ENCODE peak calls at places on chromosomes 6 and 20, in seven cellular contexts. I is WTC11, G is nephron progenitor cell, V is progenitor cell of endocrine pancreas, B is transverse colon, U is colonic mucosa, H is left lung. J is an unnamed sample.

GRCh38 chr6:170294813-170295518 is 4.1 kb upstream of the DLL1 start:
- DNase-seq in V (no peak), I (no peak), H (no peak), B (no peak), U (no peak), G (no peak), J (no peak)

GRCh38 chr6:106421491-106421890 is 61.0 kb downstream of the CRYBG1 start:
- DNase-seq in H (no peak), I (no peak), G (no peak), U (no peak), V (no peak), B (no peak), J (no peak)

GRCh38 chr20:48822879-48823385 is 4.9 kb downstream of the PREX1 start:
- DNase-seq in V (no peak), I (no peak), H (no peak), B (peak; percentile 24), G (no peak), U (no peak), J (no peak)

GRCh38 chr6:167968091-167968490 is 29.4 kb upstream of the KIF25 start:
- DNase-seq in B (peak; percentile 59), G (peak; percentile 46), V (no peak), I (peak; percentile 83), U (peak; percentile 73), H (no peak), J (no peak)

GRCh38 chr6:147974376-147974775 is 368.3 kb upstream of the SASH1 start:
- DNase-seq in B (no peak), U (no peak), H (no peak), G (no peak), I (no peak), V (no peak), J (no peak)

GRCh38 chr20:50931306-50932015 is at the start of gene ADNP:
- DNase-seq in H (peak; percentile 93), V (peak; percentile 82), U (peak; percentile 94), B (peak; percentile 92), I (peak; percentile 89), G (peak; percentile 87), J (peak; percentile 90)

GRCh38 chr6:30238178-30238795 is 25.1 kb upstream of the TRIM26 start:
- DNase-seq in V (no peak), G (no peak), B (no peak), I (peak; percentile 27), H (no peak), U (no peak), J (no peak)

GRCh38 chr20:63188641-63189321 is 27.1 kb downstream of the YTHDF1 start:
- DNase-seq in I (no peak), U (no peak), H (peak; percentile 69), G (no peak), V (no peak), B (no peak), J (no peak)

GRCh38 chr6:71349395-71349794 is 60.8 kb downstream of the OGFRL1 start:
- DNase-seq in U (no peak), G (no peak), V (no peak), H (no peak), B (no peak), I (no peak), J (no peak)

GRCh38 chr6:71808865-71809264 is 77.5 kb upstream of the RIMS1 start:
- DNase-seq in I (no peak), G (no peak), U (no peak), V (no peak), H (no peak), B (no peak), J (no peak)

GRCh38 chr6:50845499-50846108 is 26.9 kb downstream of the TFAP2B start:
- DNase-seq in B (no peak), U (no peak), I (peak; percentile 54), H (peak; percentile 61), V (no peak), G (no peak), J (no peak)

GRCh38 chr20:55538261-55538908 is 466.9 kb downstream of the CBLN4 start:
- DNase-seq in G (no peak), H (no peak), V (no peak), B (no peak), I (no peak), U (no peak), J (no peak)

GRCh38 chr20:19070681-19071441 is 141.6 kb upstream of the SLC24A3 start:
- DNase-seq in H (no peak), I (no peak), B (no peak), V (no peak), U (no peak), G (no peak), J (no peak)

GRCh38 chr6:7479801-7480266 is 61.6 kb upstream of the DSP start:
- DNase-seq in G (no peak), H (no peak), U (peak; percentile 79), V (no peak), I (no peak), B (peak; percentile 66), J (no peak)

GRCh38 chr6:2157441-2158127 is 87.8 kb downstream of the GMDS start:
- DNase-seq in H (no peak), V (no peak), B (no peak), I (no peak), U (no peak), G (no peak), J (no peak)

GRCh38 chr6:17725083-17725482 is 18.4 kb upstream of the NUP153 start:
- DNase-seq in V (no peak), H (no peak), B (peak; percentile 21), U (peak; percentile 32), G (peak; percentile 52), I (peak; percentile 77), J (peak; percentile 68)

GRCh38 chr6:11042025-11042749 is 1.9 kb downstream of the ELOVL2 start:
- DNase-seq in I (no peak), V (no peak), G (no peak), U (no peak), H (no peak), B (no peak), J (no peak)

GRCh38 chr6:94323853-94324252 is 904.5 kb upstream of the EPHA7 start:
- DNase-seq in H (no peak), V (no peak), G (no peak), U (no peak), I (peak; percentile 21), B (no peak), J (no peak)

GRCh38 chr6:112037783-112038216 is 16.1 kb upstream of the CCN6 start:
- DNase-seq in I (no peak), U (peak; percentile 38), V (no peak), B (peak; percentile 40), H (no peak), G (no peak), J (peak; percentile 54)

GRCh38 chr20:49507741-49508434 is 25.4 kb upstream of the KCNB1 start:
- DNase-seq in I (no peak), U (no peak), G (no peak), V (no peak), B (no peak), H (peak; percentile 76), J (no peak)

GRCh38 chr6:30263734-30264133 is 50.5 kb upstream of the TRIM26 start:
- DNase-seq in G (no peak), V (no peak), B (no peak), I (no peak), H (no peak), U (no peak), J (no peak)

GRCh38 chr20:47024461-47024937 is 129.9 kb downstream of the EYA2 start:
- DNase-seq in U (no peak), G (peak; percentile 36), I (no peak), V (no peak), B (no peak), H (no peak), J (no peak)

GRCh38 chr20:21503345-21503744 is 10.5 kb downstream of the NKX2-2 start:
- DNase-seq in G (no peak), I (no peak), H (peak; percentile 49), U (no peak), V (no peak), B (no peak), J (no peak)

GRCh38 chr6:12648171-12648570 is 68.4 kb upstream of the PHACTR1 start:
- DNase-seq in H (no peak), V (no peak), G (no peak), U (no peak), I (no peak), B (no peak), J (no peak)

GRCh38 chr6:142903806-142904205 is 41.2 kb downstream of the HIVEP2 start:
- DNase-seq in B (no peak), H (no peak), U (no peak), I (no peak), V (no peak), G (no peak), J (no peak)

GRCh38 chr6:75272145-75272840 is 12.3 kb downstream of the TMEM30A start:
- DNase-seq in G (no peak), V (no peak), U (no peak), I (no peak), B (no peak), H (no peak), J (no peak)

GRCh38 chr20:54075322-54075721 is 4.9 kb upstream of the BCAS1 start:
- DNase-seq in H (no peak), B (no peak), V (no peak), G (no peak), U (no peak), I (no peak), J (no peak)
- TF ChIP-seq CTCF in H (no peak), B (no peak), V (no peak), G (no peak), U (no peak), I (no peak), J (no peak)

GRCh38 chr6:109690740-109691687 is at the start of the genes AK9 and FIG4:
- DNase-seq in B (peak; percentile 97), V (peak; percentile 85), U (peak; percentile 98), G (peak; percentile 93), H (peak; percentile 98), I (peak; percentile 96), J (peak; percentile 92)
- TF ChIP-seq CTCF in B (no peak), V (peak; percentile 36), U (no peak), G (no peak), H (no peak), I (no peak), J (peak; percentile 42)

GRCh38 chr6:40588480-40588879 is 1.3 kb upstream of the LRFN2 start:
- DNase-seq in H (no peak), V (no peak), G (no peak), B (no peak), I (no peak), U (no peak), J (no peak)

GRCh38 chr6:40588070-40588384 is 863 bp upstream of the LRFN2 start:
- DNase-seq in U (no peak), G (no peak), H (no peak), I (no peak), V (no peak), B (no peak), J (no peak)

GRCh38 chr6:40586800-40587201 is 363 bp downstream of the LRFN2 start:
- DNase-seq in G (peak; percentile 46), I (no peak), V (no peak), B (no peak), U (peak; percentile 19), H (no peak), J (no peak)

GRCh38 chr6:40586369-40586768 is 795 bp downstream of the LRFN2 start:
- DNase-seq in V (no peak), I (peak; percentile 16), G (peak; percentile 14), U (peak; percentile 20), B (no peak), H (no peak), J (no peak)

GRCh38 chr6:40587240-40588069 is at the start of gene LRFN2:
- DNase-seq in B (peak; percentile 76), H (peak; percentile 89), G (peak; percentile 92), I (peak; percentile 86), U (peak; percentile 75), V (peak; percentile 84), J (peak; percentile 58)
- TF ChIP-seq CTCF in B (peak; percentile 65), H (peak; percentile 44), G (peak; percentile 58), I (peak; percentile 59), U (peak; percentile 53), V (peak; percentile 64), J (peak; percentile 71)

GRCh38 chr6:37732688-37733087 is 35.0 kb upstream of the MDGA1 start:
- DNase-seq in H (no peak), B (no peak), G (no peak), U (no peak), V (no peak), I (peak; percentile 55), J (no peak)
- TF ChIP-seq CTCF in H (no peak), B (no peak), G (no peak), U (no peak), V (no peak), I (peak; percentile 24), J (no peak)

J was measured in left ventricle myocardium inferior.